ENCODE peak calls at places on chromosome 5, in seven cellular contexts. I is stimulated activated CD8-positive, alpha-beta memory T cell treated with anti-CD3 and anti-CD28 coated beads, Interleukin-15, amount 100 ng/mL, for 24 hours; N is memory B cell; T is lower leg skin; U is psoas muscle; Q is Ammon's horn; W is activated CD4-positive, alpha-beta T cell treated with anti-CD3 and anti-CD28 coated beads, Interleukin-2, amount 50 U/mL, for 1 hour. S is an unnamed sample.

GRCh38 chr5:22678886-22679285 is 174.3 kb downstream of the CDH12 start:
- DNase-seq in I (no peak), N (no peak), T (no peak), U (no peak), Q (no peak), W (no peak), S (no peak)

GRCh38 chr5:52709171-52709925 is 78.4 kb upstream of the ITGA1 start:
- DNase-seq in I (no peak), N (no peak), T (no peak), U (no peak), Q (no peak), W (no peak), S (no peak)

GRCh38 chr5:143130891-143131290 is 272.6 kb downstream of the NR3C1 start:
- DNase-seq in I (no peak), N (no peak), T (no peak), U (no peak), Q (no peak), W (no peak), S (no peak)

GRCh38 chr5:125410501-125411162 is 664.2 kb upstream of the ZNF608 start:
- DNase-seq in I (no peak), N (no peak), T (no peak), U (no peak), Q (no peak), W (no peak), S (no peak)

GRCh38 chr5:98755406-98755805 is 18.1 kb upstream of the RGMB start:
- DNase-seq in I (no peak), N (no peak), T (no peak), U (no peak), Q (no peak), W (no peak), S (no peak)

GRCh38 chr5:141430332-141431113 is at the start of gene PCDHGA12:
- DNase-seq in I (no peak), N (peak; percentile 51), T (no peak), U (peak; percentile 82), Q (peak; percentile 29), W (no peak), S (no peak)

GRCh38 chr5:390571-391491 is 52.1 kb upstream of the EXOC3 start:
- DNase-seq in I (no peak), N (no peak), T (peak; percentile 81), U (no peak), Q (no peak), W (no peak), S (no peak)

GRCh38 chr5:180097163-180097894 is 25.8 kb upstream of the RNF130 start:
- DNase-seq in I (no peak), N (no peak), T (peak; percentile 59), U (no peak), Q (no peak), W (no peak), S (no peak)

GRCh38 chr5:146426853-146427618 is 20.1 kb upstream of the TCERG1 start:
- DNase-seq in I (no peak), N (no peak), T (no peak), U (no peak), Q (peak; percentile 40), W (no peak), S (no peak)

GRCh38 chr5:31640024-31640423 is 1.1 kb downstream of the PDZD2 start:
- DNase-seq in I (no peak), N (no peak), T (peak; percentile 70), U (no peak), Q (no peak), W (no peak), S (no peak)

GRCh38 chr5:172952034-172952511 is 7.2 kb upstream of the RPL26L1 start:
- DNase-seq in I (no peak), N (no peak), T (no peak), U (no peak), Q (no peak), W (no peak), S (no peak)

GRCh38 chr5:121870489-121870888 is 18.8 kb downstream of the FTMT start:
- DNase-seq in I (no peak), N (no peak), T (no peak), U (no peak), Q (peak; percentile 23), W (no peak), S (no peak)

GRCh38 chr5:145718956-145719355 is 116.2 kb downstream of the PRELID2 start:
- DNase-seq in I (no peak), N (no peak), T (no peak), U (no peak), Q (no peak), W (no peak), S (no peak)

GRCh38 chr5:166091931-166092330 is 2199.5 kb upstream of the WWC1 start:
- DNase-seq in I (no peak), N (no peak), T (no peak), U (no peak), Q (no peak), W (no peak), S (no peak)

GRCh38 chr5:6505415-6505763 is 56.7 kb downstream of the UBE2QL1 start:
- DNase-seq in I (no peak), N (no peak), T (no peak), U (no peak), Q (no peak), W (no peak), S (no peak)

GRCh38 chr5:81760521-81760920 is 9.6 kb upstream of the SSBP2 start:
- DNase-seq in I (no peak), N (no peak), T (no peak), U (no peak), Q (no peak), W (no peak), S (no peak)

GRCh38 chr5:152246401-152246800 is 158.7 kb downstream of the NMUR2 start:
- DNase-seq in I (no peak), N (no peak), T (no peak), U (no peak), Q (no peak), W (no peak), S (peak; percentile 71)

GRCh38 chr5:39780341-39780740 is 355.6 kb upstream of the DAB2 start:
- DNase-seq in I (no peak), N (no peak), T (no peak), U (no peak), Q (no peak), W (no peak), S (no peak)

GRCh38 chr5:17966636-17967402 is 332.6 kb downstream of the TAF11L14 start:
- DNase-seq in I (no peak), N (no peak), T (no peak), U (no peak), Q (no peak), W (no peak), S (no peak)

GRCh38 chr5:77882670-77883257 is 106.6 kb upstream of the TBCA start:
- DNase-seq in I (no peak), N (no peak), T (no peak), U (no peak), Q (no peak), W (no peak), S (no peak)

GRCh38 chr5:82522912-82523311 is 244.8 kb upstream of the RPS23 start:
- DNase-seq in I (no peak), N (no peak), T (no peak), U (no peak), Q (no peak), W (no peak), S (no peak)

GRCh38 chr5:163916376-163916775 is 411.0 kb downstream of the MAT2B start:
- DNase-seq in I (no peak), N (peak; percentile 47), T (no peak), U (no peak), Q (peak; percentile 69), W (no peak), S (no peak)

GRCh38 chr5:19534751-19535150 is 453.2 kb downstream of the CDH18 start:
- DNase-seq in I (no peak), N (no peak), T (no peak), U (no peak), Q (no peak), W (no peak), S (no peak)

GRCh38 chr5:71830626-71831539 is 111.8 kb downstream of the CARTPT start:
- DNase-seq in I (no peak), N (no peak), T (peak; percentile 93), U (peak; percentile 83), Q (peak; percentile 67), W (no peak), S (no peak)

GRCh38 chr5:177378884-177379883 is 5.0 kb upstream of the SLC34A1 start:
- DNase-seq in I (no peak), N (no peak), T (no peak), U (no peak), Q (no peak), W (no peak), S (no peak)

S was measured in neuronal stem cell.